ENCODE peak calls at places on chromosomes 1 and 21, in six cellular contexts. K is mesenchymal stem cell, V is IMR-90, T is mesendoderm, H is H1, N is H9. O is an unnamed sample.

GRCh38 chr1:212699839-212700596 is at the start of gene BATF3:
- DNase-seq in K (peak; percentile 60), V (no peak), T (no peak), H (peak; percentile 55), N (no peak), O (no peak)

GRCh38 chr21:38503588-38503987 is 5.3 kb upstream of the ERG start:
- DNase-seq in K (peak; percentile 85), V (peak; percentile 3), T (no peak), H (no peak), N (no peak), O (no peak)

GRCh38 chr1:41791667-41792484 is 126.8 kb downstream of the HIVEP3 start:
- DNase-seq in K (no peak), V (no peak), T (no peak), H (no peak), N (no peak), O (no peak)

GRCh38 chr1:6803357-6803756 is 18.1 kb downstream of the CAMTA1 start:
- DNase-seq in K (no peak), V (peak; percentile 55), T (no peak), H (no peak), N (no peak), O (no peak)

GRCh38 chr1:26278835-26279597 is 870 bp upstream of the SH3BGRL3 start:
- DNase-seq in K (peak; percentile 89), V (peak; percentile 75), T (no peak), H (no peak), N (no peak), O (no peak)

GRCh38 chr1:8902765-8903164 is 24.3 kb upstream of the ENO1 start:
- DNase-seq in K (no peak), V (peak; percentile 34), T (no peak), H (no peak), N (no peak), O (no peak)

GRCh38 chr1:202292773-202293172 is 49.0 kb downstream of the UBE2T start:
- DNase-seq in K (no peak), V (no peak), T (no peak), H (no peak), N (no peak), O (no peak)

GRCh38 chr1:87642581-87643129 is 314.0 kb downstream of the LMO4 start:
- DNase-seq in K (peak; percentile 47), V (peak; percentile 12), T (peak; percentile 90), H (peak; percentile 45), N (no peak), O (peak; percentile 33)

GRCh38 chr1:8706995-8707396 is 110.4 kb downstream of the RERE start:
- DNase-seq in K (peak; percentile 82), V (peak; percentile 32), T (peak; percentile 93), H (no peak), N (no peak), O (peak; percentile 75)

GRCh38 chr1:179599623-179600249 is 8.1 kb downstream of the TDRD5 start:
- DNase-seq in K (peak; percentile 35), V (peak; percentile 30), T (no peak), H (no peak), N (no peak), O (no peak)

GRCh38 chr1:85420199-85420598 is 44.8 kb downstream of the DDAH1 start:
- DNase-seq in K (no peak), V (no peak), T (no peak), H (no peak), N (no peak), O (no peak)

GRCh38 chr1:181101581-181102226 is 13.2 kb downstream of the IER5 start:
- DNase-seq in K (peak; percentile 64), V (peak; percentile 74), T (peak; percentile 95), H (no peak), N (peak; percentile 80), O (no peak)

GRCh38 chr1:154846921-154847442 is 23.1 kb downstream of the KCNN3 start:
- DNase-seq in K (no peak), V (no peak), T (no peak), H (no peak), N (no peak), O (no peak)

GRCh38 chr1:6464514-6464836 is 1.5 kb downstream of the TNFRSF25 start:
- DNase-seq in K (no peak), V (no peak), T (no peak), H (no peak), N (no peak), O (no peak)

GRCh38 chr1:86396503-86396900 is 379 bp upstream of the ODF2L start:
- DNase-seq in K (no peak), V (no peak), T (no peak), H (no peak), N (no peak), O (no peak)

GRCh38 chr1:207084701-207085180 is 3.9 kb upstream of the C4BPB start:
- DNase-seq in K (peak; percentile 60), V (peak; percentile 61), T (peak; percentile 91), H (peak; percentile 57), N (peak; percentile 75), O (peak; percentile 56)

GRCh38 chr1:20481158-20481617 is 4.8 kb downstream of the CAMK2N1 start:
- DNase-seq in K (no peak), V (peak; percentile 31), T (peak; percentile 41), H (no peak), N (no peak), O (no peak)

GRCh38 chr1:58156801-58157200 is 389.7 kb downstream of the OMA1 start:
- DNase-seq in K (no peak), V (no peak), T (no peak), H (no peak), N (no peak), O (no peak)

GRCh38 chr1:21913258-21913657 is 23.9 kb downstream of the HSPG2 start:
- DNase-seq in K (no peak), V (no peak), T (peak; percentile 92), H (peak; percentile 68), N (peak; percentile 86), O (no peak)

GRCh38 chr1:108916788-108917187 is 40.0 kb downstream of the GPSM2 start:
- DNase-seq in K (no peak), V (no peak), T (no peak), H (no peak), N (no peak), O (no peak)

DNA sequence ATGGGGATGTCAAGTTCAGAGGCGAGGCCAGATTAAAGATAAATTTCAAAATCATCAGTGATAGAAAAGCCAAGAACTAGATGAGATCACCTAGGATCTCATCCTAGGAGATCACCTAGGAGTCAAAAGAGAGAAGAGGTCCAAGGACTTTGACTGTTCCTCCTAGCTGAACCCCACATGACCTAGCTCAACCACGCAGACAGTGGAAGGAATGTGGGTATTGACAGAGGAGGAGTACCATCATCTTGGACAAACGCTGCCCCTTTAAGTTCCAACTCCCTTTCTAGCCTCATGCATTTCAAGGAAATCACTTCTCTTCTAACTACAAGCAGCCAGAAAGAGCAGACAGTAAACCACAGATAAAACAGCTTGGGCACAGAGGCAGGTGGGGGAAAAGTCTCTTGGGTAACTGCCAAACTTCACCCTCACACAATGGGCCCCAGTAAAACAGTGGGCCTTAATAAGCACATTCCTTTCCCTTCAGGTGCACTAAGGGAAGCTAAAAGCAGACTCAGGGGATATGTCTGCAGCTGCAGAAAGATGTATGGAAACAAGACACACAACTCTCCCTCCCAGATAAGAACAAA is 12.5 kb upstream of the FAM76A start:
- DNase-seq in K (no peak), V (no peak), T (no peak), H (no peak), N (no peak), O (no peak)
- H3K4me2 ChIP-seq in K (no peak overlapping the region), V (no peak overlapping the region), T (no peak overlapping the region), H (no peak overlapping the region), N (no peak overlapping the region), O (no peak overlapping the region)

GRCh38 chr1:67561704-67562113 is 123.3 kb upstream of the GADD45A start:
- DNase-seq in K (peak; percentile 80), V (peak; percentile 85), T (peak; percentile 87), H (peak; percentile 98), N (peak; percentile 91), O (peak; percentile 71)

GRCh38 chr1:67557731-67558448 is 127.1 kb upstream of the GADD45A start:
- DNase-seq in K (no peak), V (no peak), T (no peak), H (no peak), N (no peak), O (no peak)

GRCh38 chr1:67559222-67559700 is 125.7 kb upstream of the GADD45A start:
- DNase-seq in K (peak; percentile 44), V (peak; percentile 64), T (peak; percentile 21), H (no peak), N (no peak), O (no peak)

GRCh38 chr1:67558449-67559193 is 126.4 kb upstream of the GADD45A start:
- DNase-seq in K (no peak), V (no peak), T (no peak), H (no peak), N (no peak), O (no peak)

DNA sequence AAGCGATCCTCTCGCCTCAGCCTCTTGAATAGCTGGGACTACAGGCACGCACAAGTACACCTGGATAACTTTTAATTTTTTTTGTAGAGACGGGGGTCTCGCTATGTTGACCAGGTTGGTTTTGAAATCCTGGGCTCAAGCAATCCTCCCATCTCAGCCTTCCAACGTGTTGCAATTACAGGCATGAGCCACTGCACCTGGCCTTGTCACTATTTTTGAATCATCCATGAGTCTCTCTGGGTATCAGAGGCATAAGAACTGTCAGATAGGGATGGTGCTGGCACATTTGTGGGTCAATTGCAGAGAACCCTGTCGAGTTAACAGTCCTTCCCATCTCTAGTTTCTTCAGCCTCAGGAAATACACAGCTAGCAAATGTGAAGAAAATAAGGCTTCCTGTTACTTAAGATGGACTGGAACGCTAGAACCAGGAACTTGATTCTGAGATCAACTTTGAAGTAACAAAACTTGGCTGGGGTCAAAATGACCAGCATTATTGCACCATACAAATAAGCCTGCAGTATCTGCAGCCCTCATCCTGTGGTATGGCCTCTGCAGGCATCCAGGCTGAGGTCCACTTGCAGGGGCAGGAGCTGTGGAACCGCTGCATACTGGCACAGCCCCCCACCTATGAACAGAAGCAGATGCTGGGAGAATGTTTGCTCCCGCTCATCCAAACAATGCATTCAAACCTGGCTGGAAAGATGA is 124.3 kb upstream of the GADD45A start:
- DNase-seq in K (no peak), V (peak; percentile 18), T (no peak), H (no peak), N (no peak), O (no peak)
- H3K4me1 ChIP-seq in K (no peaks in the 10 kb centered on the region), V (peaks cover 6% of the 10 kb centered on the region), T (no peaks in the 10 kb centered on the region), H (no peaks in the 10 kb centered on the region), N (no peaks in the 10 kb centered on the region), O (no peaks in the 10 kb centered on the region)

DNA sequence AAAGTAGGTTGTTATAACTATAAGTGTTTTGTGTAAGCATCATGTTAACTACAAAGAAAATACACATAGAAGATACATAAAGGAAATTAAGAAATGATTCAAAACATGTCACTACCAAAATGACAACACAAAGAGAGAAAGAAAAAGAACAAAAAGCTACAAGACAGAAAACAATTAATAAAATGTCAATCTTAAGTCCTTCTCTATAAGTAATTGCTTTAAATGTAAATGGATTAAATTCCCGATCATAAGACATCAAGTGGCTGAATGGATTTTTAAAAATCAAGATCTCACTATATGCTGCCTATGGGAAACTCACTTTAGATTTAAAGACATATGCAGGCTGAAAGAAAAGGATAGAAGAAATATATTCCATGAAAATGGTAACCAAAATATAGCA is 232.3 kb upstream of the NFIA start:
- DNase-seq in K (no peak), V (no peak), T (no peak), H (no peak), N (no peak), O (no peak)
- H2BK15ac ChIP-seq in K (no peak overlapping the region), V (no peak overlapping the region), T (no peak overlapping the region), H (no peak overlapping the region), N (no peak overlapping the region), O (no peak overlapping the region)

DNA sequence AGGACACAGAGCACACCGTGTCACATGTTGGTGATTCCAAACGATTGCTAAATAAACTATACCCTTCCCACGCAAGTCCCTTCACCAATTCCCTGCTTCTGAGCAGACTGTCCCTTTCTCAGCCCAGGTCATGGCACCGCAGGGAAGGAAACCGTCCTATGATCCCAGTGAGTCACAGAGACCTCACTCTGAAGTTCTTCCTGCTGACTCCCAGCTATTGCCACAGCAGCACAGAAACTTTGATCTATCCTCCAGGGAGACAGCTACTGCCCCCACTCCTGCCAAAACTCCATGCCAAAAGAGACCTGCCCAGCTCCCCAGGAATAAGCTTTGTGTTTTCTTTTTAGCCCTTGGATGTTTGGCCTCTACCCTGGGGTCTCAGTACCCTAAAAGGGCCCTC is 19.1 kb downstream of the RIMS3 start:
- DNase-seq in K (peak; percentile 52), V (peak; percentile 34), T (no peak), H (no peak), N (no peak), O (no peak)
- H3K4me2 ChIP-seq in K (no peak overlapping the region), V (no peak overlapping the region), T (no peak overlapping the region), H (no peak overlapping the region), N (no peak overlapping the region), O (no peak overlapping the region)

O was measured in neuronal stem cell.